ENCODE peak calls at places on chromosomes 11 and 22, in nine cellular contexts. Q is posterior vena cava; L is fibroblast of the aortic adventitia; U is endothelial cell; N is EL; G is HTR-8/SVneo; C is activated naive CD4-positive, alpha-beta T cell treated with anti-CD3 and anti-CD28 coated beads, Interleukin-2, amount 50 U/mL, for 72 hours; K is lower lobe of right lung; F is GM20000. H is an unnamed sample.

GRCh38 chr11:71246559-71246958 is 5.8 kb downstream of the SHANK2 start:
- DNase-seq in C (no peak), U (no peak), K (no peak), Q (peak), L (no peak), F (no peak), N (no peak), G (no peak), H (no peak)

GRCh38 chr11:69209936-69210659 is 54.4 kb downstream of the SMIM38 start:
- DNase-seq in G (no peak), U (no peak), N (no peak), K (no peak), Q (peak), F (peak), C (no peak), L (no peak), H (no peak)

GRCh38 chr11:34234086-34234740 is 123.6 kb downstream of the ABTB2 start:
- DNase-seq in Q (no peak), G (peak), N (peak), L (peak), U (no peak), C (peak), K (no peak), F (peak), H (peak)

GRCh38 chr11:86592659-86593451 is 79.6 kb downstream of the ME3 start:
- DNase-seq in K (no peak), F (peak), L (peak), Q (peak), N (peak), G (peak), C (peak), U (peak), H (peak)

GRCh38 chr11:11397043-11397415 is 44.0 kb upstream of the CSNK2A3 start:
- DNase-seq in K (no peak), Q (no peak), U (no peak), G (no peak), L (no peak), N (no peak), F (no peak), C (no peak), H (no peak)

GRCh38 chr11:16186680-16187079 is 169.7 kb downstream of the SOX6 start:
- DNase-seq in U (no peak), Q (no peak), G (no peak), N (no peak), L (no peak), F (no peak), K (no peak), C (no peak), H (no peak)

GRCh38 chr22:35380537-35381423 is at the start of gene HMOX1:
- DNase-seq in C (peak), U (peak), G (peak), Q (peak), N (peak), K (peak), F (peak), L (peak), H (peak)

GRCh38 chr11:48087974-48088681 is 107.8 kb downstream of the PTPRJ start:
- DNase-seq in U (no peak), F (no peak), G (no peak), K (peak), N (no peak), L (no peak), C (no peak), Q (no peak), H (no peak)

GRCh38 chr11:1300569-1301187 is 8.8 kb downstream of the TOLLIP start:
- DNase-seq in N (no peak), U (no peak), K (peak), G (no peak), Q (peak), C (no peak), F (no peak), L (no peak), H (no peak)

GRCh38 chr11:103910721-103911120 is 125.7 kb upstream of the DDI1 start:
- DNase-seq in K (no peak), N (no peak), C (no peak), U (no peak), L (no peak), F (no peak), Q (no peak), G (no peak), H (no peak)

GRCh38 chr11:131763193-131763890 is 392.9 kb downstream of the NTM start:
- DNase-seq in F (no peak), L (peak), G (no peak), U (no peak), C (no peak), K (no peak), N (peak), Q (no peak), H (no peak)

GRCh38 chr11:45984192-45984591 is 61.7 kb downstream of the LARGE2 start:
- DNase-seq in N (no peak), Q (no peak), C (no peak), K (no peak), G (no peak), U (no peak), F (no peak), L (no peak), H (no peak)

GRCh38 chr11:93393386-93393785 is 62.8 kb downstream of the DEUP1 start:
- DNase-seq in Q (no peak), U (no peak), N (no peak), G (no peak), K (no peak), F (no peak), C (no peak), L (no peak), H (no peak)

GRCh38 chr11:96098511-96099241 is 174.8 kb upstream of the MTMR2 start:
- DNase-seq in F (no peak), K (no peak), U (no peak), N (peak), Q (no peak), C (no peak), G (no peak), L (peak), H (no peak)

GRCh38 chr22:43227231-43227630 is 40.3 kb upstream of the TTLL12 start:
- DNase-seq in Q (no peak), F (no peak), U (no peak), C (no peak), L (no peak), N (no peak), G (no peak), K (no peak), H (no peak)

GRCh38 chr11:65003282-65003681 is 6.5 kb upstream of the BATF2 start:
- DNase-seq in U (no peak), G (no peak), L (peak), K (no peak), F (no peak), Q (no peak), C (no peak), N (no peak), H (no peak)

GRCh38 chr22:30266445-30267381 is at the start of gene OSM:
- DNase-seq in N (no peak), U (no peak), K (peak), Q (peak), G (no peak), C (peak), L (no peak), F (no peak), H (peak)

GRCh38 chr22:45263790-45264269 is 20.9 kb upstream of the UPK3A start:
- DNase-seq in F (peak), Q (peak), K (peak), N (peak), G (peak), C (no peak), L (peak), U (peak), H (no peak)

GRCh38 chr22:26444777-26445176 is 15.7 kb downstream of the ASPHD2 start:
- DNase-seq in N (no peak), C (no peak), U (no peak), K (no peak), Q (no peak), L (no peak), G (no peak), F (no peak), H (no peak)

GRCh38 chr22:30547188-30547587 is 647 bp upstream of the SEC14L6 start:
- DNase-seq in L (no peak), U (no peak), Q (no peak), N (no peak), G (no peak), C (no peak), K (no peak), F (no peak), H (no peak)

GRCh38 chr11:123450593-123450992 is 20.5 kb downstream of the GRAMD1B start:
- DNase-seq in C (no peak), G (no peak), N (peak), K (no peak), Q (no peak), U (no peak), L (peak), F (no peak), H (no peak)

GRCh38 chr11:118521892-118522311 is 5.4 kb upstream of the TTC36 start:
- DNase-seq in G (no peak), K (no peak), F (no peak), C (no peak), Q (no peak), L (no peak), N (no peak), U (no peak), H (no peak)

GRCh38 chr11:134266841-134267251 is 9.3 kb upstream of the GLB1L3 start:
- DNase-seq in U (no peak), Q (no peak), N (peak), C (no peak), L (peak), K (no peak), F (no peak), G (no peak), H (no peak)

GRCh38 chr11:69221086-69221485 is 65.4 kb downstream of the SMIM38 start:
- DNase-seq in F (no peak), Q (no peak), G (no peak), N (no peak), K (no peak), U (no peak), L (no peak), C (no peak), H (no peak)

GRCh38 chr22:45966320-45966891 is 10.6 kb downstream of the WNT7B start:
- DNase-seq in L (no peak), G (no peak), N (no peak), Q (no peak), U (no peak), K (no peak), C (no peak), F (no peak), H (no peak)

GRCh38 chr11:12997168-12997567 is 11.9 kb upstream of the RASSF10 start:
- DNase-seq in F (no peak), U (no peak), Q (no peak), N (no peak), C (no peak), L (no peak), K (no peak), G (no peak), H (no peak)

GRCh38 chr11:66720223-66720898 is 8.7 kb downstream of the SPTBN2 start:
- DNase-seq in G (peak), L (no peak), C (peak), F (no peak), K (peak), U (peak), Q (no peak), N (peak), H (no peak)

GRCh38 chr11:86431258-86431657 is 56.6 kb downstream of the CCDC81 start:
- DNase-seq in L (no peak), N (no peak), G (no peak), K (no peak), F (peak), C (no peak), U (no peak), Q (no peak), H (no peak)

GRCh38 chr11:42234381-42235035 is 775.1 kb upstream of the LRRC4C start:
- DNase-seq in K (no peak), N (peak), F (no peak), C (no peak), G (no peak), U (no peak), Q (no peak), L (peak), H (no peak)

GRCh38 chr11:120017582-120017981 is 120.3 kb downstream of the TRIM29 start:
- DNase-seq in C (no peak), L (no peak), N (no peak), U (no peak), K (no peak), G (no peak), Q (peak), F (no peak), H (no peak)

GRCh38 chr11:19232910-19233503 is 7.7 kb downstream of the E2F8 start:
- DNase-seq in N (peak), G (peak), Q (no peak), F (no peak), U (no peak), K (no peak), L (peak), C (no peak), H (no peak)

GRCh38 chr22:32355760-32356159 is 1.9 kb upstream of the RFPL3 start:
- DNase-seq in C (no peak), K (no peak), F (no peak), L (no peak), Q (no peak), N (no peak), U (no peak), G (no peak), H (no peak)

GRCh38 chr11:19642185-19642591 is 70.4 kb upstream of the NAV2 start:
- DNase-seq in G (no peak), L (peak), N (no peak), K (no peak), F (no peak), C (no peak), U (no peak), Q (no peak), H (no peak)

H was measured in effector memory CD8-positive, alpha-beta T cell.